ENCODE peak calls at places on chromosome 5, in seven cellular contexts. M is HCT116, U is HepG2, S is SK-N-SH, L is K562, Q is GM12878, B is H1. F is an unnamed sample.
A peak's percentile ranks its signal among the peaks of the same experiment; 100 is the strongest.

GRCh38 chr5:125424851-125425250 is 678.4 kb upstream of the ZNF608 start:
- DNase-seq in Q (no peak), M (no peak), L (no peak), S (no peak), U (no peak), B (no peak), F (no peak)

GRCh38 chr5:122053181-122054109 is 24.6 kb downstream of the LOX start:
- DNase-seq in U (no peak), S (no peak), M (no peak), L (no peak), Q (no peak), B (no peak), F (no peak)

GRCh38 chr5:643351-643801 is 31.2 kb downstream of the CEP72 start:
- DNase-seq in S (no peak), M (no peak), Q (no peak), L (no peak), B (no peak), U (no peak), F (no peak)

GRCh38 chr5:141958773-141959172 is 771 bp upstream of the PCDH12 start:
- DNase-seq in B (no peak), Q (no peak), U (no peak), L (no peak), S (no peak), M (no peak), F (no peak)

GRCh38 chr5:97528941-97529340 is 345.9 kb upstream of the RIOK2 start:
- DNase-seq in L (no peak), M (no peak), B (no peak), S (no peak), U (no peak), Q (no peak), F (no peak)

GRCh38 chr5:142944140-142944539 is 174.0 kb downstream of the ARHGAP26 start:
- DNase-seq in Q (no peak), M (no peak), U (no peak), S (no peak), L (no peak), B (no peak), F (no peak)

GRCh38 chr5:73691301-73691700 is 65.3 kb downstream of the ARHGEF28 start:
- DNase-seq in U (no peak), M (no peak), L (no peak), B (no peak), Q (no peak), S (no peak), F (no peak)

GRCh38 chr5:55211184-55211874 is 15.8 kb downstream of the MCIDAS start:
- DNase-seq in M (no peak), B (no peak), U (no peak), L (no peak), S (no peak), Q (no peak), F (no peak)

GRCh38 chr5:1010641-1011046 is 2.0 kb downstream of the NKD2 start:
- DNase-seq in M (no peak), S (no peak), U (no peak), L (peak; percentile 40), Q (no peak), B (no peak), F (no peak)

GRCh38 chr5:1523480-1523792 is 324 bp downstream of the LPCAT1 start:
- DNase-seq in M (no peak), B (no peak), U (no peak), Q (no peak), L (peak; percentile 70), S (peak; percentile 83), F (no peak)

DNA sequence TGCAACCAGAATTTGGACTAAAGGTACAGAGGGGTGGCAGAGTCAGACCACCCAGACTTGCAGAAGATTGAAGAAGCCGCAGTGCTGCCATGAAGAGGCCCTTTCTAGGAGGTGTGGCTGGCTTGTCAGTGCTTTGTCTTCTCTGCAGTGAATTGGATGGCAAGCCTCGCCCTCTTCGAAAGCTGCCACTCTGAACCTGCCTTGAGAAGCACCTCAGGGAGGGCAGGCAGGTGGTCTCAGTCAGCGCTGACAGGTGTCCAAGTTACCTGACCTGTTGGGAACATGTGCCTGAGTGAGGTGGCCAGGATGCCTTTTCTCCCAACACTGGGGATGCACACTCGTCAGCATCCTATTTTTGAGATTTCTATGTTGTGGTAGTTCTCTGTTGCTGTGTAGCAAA is 6.2 kb downstream of the TENT4A start:
- DNase-seq in S (no peak), L (no peak), M (no peak), Q (no peak), B (no peak), U (no peak), F (no peak)
- TF ChIP-seq SIN3A in S (no peak), L (no peak), M (no peak), Q (no peak), B (no peak), U (no peak), F (no peak)

DNA sequence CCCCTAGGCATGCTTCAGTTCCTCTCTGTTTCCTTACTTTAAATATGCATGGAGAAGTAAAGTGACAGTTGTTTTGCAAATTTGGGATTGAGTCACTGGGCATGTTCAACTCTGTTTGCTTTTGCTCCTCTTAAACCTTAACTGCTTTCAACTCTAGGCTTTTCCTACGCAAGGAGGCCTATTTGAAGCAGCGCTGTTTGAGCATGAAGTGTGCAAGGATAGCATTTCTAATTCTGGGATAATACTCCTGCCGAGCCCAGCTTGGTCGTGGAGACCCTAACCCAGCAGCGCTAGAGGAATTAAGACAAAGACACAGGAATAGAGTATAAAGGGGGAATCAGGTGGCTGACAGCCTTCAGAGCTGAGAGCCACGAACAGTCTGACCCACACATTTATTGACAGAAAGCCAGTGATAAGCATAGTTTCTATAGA is 803.4 kb upstream of the CDH10 start:
- DNase-seq in S (no peak), L (no peak), Q (no peak), U (no peak), B (no peak), M (no peak), F (no peak)
- TF ChIP-seq POLR2AphosphoS5 in S (no peak), L (no peak), Q (no peak), U (no peak), B (no peak), M (no peak), F (no peak)

GRCh38 chr5:172164773-172165212 is 23.2 kb downstream of the STK10 start:
- DNase-seq in U (peak; percentile 58), L (no peak), B (no peak), M (no peak), Q (no peak), S (no peak), F (no peak)
- H3K27ac ChIP-seq in U (peak overlapping the region; percentile 77), L (no peak overlapping the region), B (no peak overlapping the region), M (no peak overlapping the region), Q (peak overlapping the region; percentile 52), S (no peak overlapping the region), F (no peak overlapping the region)

DNA sequence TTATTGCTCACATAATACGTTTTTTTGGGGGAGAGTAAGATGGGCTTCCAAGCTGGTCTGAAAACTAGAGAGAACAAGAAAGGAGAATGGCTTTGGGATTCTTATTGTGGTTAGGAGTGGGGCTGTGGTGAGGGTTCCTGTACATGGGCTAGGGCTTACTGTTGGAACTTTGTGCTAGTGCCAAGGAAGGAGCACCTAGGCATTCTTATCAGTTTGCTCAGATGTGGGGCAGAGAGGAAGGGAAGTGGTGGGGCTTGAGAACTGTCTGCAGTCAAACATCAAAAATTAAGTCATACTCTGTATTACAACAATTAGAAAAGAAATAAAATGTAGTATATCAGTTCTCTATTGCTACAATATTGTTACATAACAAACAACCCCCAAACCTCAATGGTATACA is 4.0 kb upstream of the THBS4 start:
- DNase-seq in L (no peak), B (no peak), U (no peak), Q (no peak), M (no peak), S (no peak), F (no peak)
- TF ChIP-seq SIN3A in L (no peak), B (no peak), U (no peak), Q (no peak), M (no peak), S (no peak), F (no peak)

DNA sequence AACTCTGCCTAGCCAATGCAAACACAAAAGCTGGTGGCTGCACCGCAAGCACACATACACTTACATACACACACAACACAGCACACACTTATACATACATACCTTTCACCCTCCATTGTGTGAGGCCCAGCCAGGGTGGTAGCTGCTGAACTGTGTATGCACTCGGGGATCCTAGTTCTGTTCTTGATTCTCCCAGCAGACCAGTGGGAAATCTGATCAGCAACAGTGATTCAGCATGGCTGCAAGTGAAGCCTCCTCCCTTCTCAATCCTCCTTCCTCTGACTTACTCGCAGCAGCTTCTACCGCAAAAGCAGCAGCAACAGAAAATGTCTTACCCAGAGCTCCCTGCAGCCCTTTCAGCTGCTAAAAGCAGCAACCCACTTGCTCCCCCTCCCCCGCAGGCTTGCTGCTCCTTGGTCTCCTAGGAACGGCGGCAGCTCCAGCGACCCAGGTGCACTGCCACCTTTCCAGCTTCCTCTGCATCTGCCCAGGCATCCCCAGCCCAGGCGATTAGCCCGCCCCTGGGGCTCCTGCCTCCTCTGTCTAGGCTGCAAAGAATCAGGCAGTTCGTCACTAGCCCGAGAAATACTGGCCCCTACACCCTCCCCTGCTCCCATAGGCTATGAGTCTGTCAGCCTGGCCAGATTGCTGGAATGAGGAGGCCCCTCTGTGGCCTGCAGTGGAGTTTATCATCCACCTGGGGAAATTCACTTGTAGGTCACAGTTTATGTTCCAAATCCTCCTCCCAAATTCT is at the start of gene KLHL3:
- DNase-seq in L (no peak), S (peak; percentile 68), U (peak; percentile 13), M (no peak), Q (no peak), B (peak; percentile 76), F (no peak)
- TF ChIP-seq POLR2AphosphoS5 in L (no peak), S (no peak), U (no peak), M (no peak), Q (no peak), B (peak; percentile 41), F (no peak)

DNA sequence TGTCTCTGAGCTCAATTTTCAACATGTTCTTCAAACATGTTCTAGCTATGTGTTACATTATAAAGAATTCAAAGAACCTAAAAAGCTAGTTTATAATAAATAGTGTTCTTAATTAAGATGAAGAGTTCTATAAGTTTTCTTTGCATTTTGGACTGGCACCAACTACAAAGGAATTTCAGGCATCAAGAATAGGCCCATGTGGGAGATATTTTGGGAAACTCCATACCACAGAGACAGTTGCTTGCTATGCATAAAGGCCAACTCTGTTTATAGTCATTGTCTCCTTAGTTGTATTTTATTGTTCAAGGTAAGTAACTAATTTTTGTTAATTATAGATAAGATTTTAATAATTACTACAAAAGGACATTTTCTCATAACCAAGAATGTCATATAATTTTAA is 4.6 kb downstream of the SLF1 start:
- DNase-seq in B (no peak), U (no peak), S (no peak), Q (no peak), M (no peak), L (no peak), F (no peak)
- H3K27ac ChIP-seq in B (no peak overlapping the region), U (no peak overlapping the region), S (peak overlapping the region; percentile 60), Q (peak overlapping the region; percentile 23), M (no peak overlapping the region), L (no peak overlapping the region), F (no peak overlapping the region)

F was measured in Panc1.